ENCODE peak calls at places on chromosomes 7 and 10, in eight cellular contexts. One of them, this sample, is unnamed.

GRCh38 chr10:69344591-69345244 is 66.4 kb downstream of the HK1 start:
- DNase-seq in retinal pigment epithelial cell: no peak
- DNase-seq in heart right ventricle: no peak
- DNase-seq in dorsolateral prefrontal cortex: no peak
- DNase-seq in tibial artery: no peak
- DNase-seq in B cell: peak; percentile 59
- DNase-seq in foreskin keratinocyte: no peak
- DNase-seq in coronary artery: no peak
- DNase-seq in this sample: no peak

GRCh38 chr7:110637252-110637651 is 453.7 kb upstream of the LRRN3 start:
- DNase-seq in retinal pigment epithelial cell: no peak
- DNase-seq in heart right ventricle: no peak
- DNase-seq in dorsolateral prefrontal cortex: no peak
- DNase-seq in tibial artery: no peak
- DNase-seq in B cell: no peak
- DNase-seq in foreskin keratinocyte: no peak
- DNase-seq in coronary artery: no peak
- DNase-seq in this sample: no peak

GRCh38 chr7:42292991-42293521 is 56.0 kb upstream of the GLI3 start:
- DNase-seq in retinal pigment epithelial cell: no peak
- DNase-seq in heart right ventricle: no peak
- DNase-seq in dorsolateral prefrontal cortex: no peak
- DNase-seq in tibial artery: no peak
- DNase-seq in B cell: no peak
- DNase-seq in foreskin keratinocyte: peak; percentile 58
- DNase-seq in coronary artery: no peak
- DNase-seq in this sample: no peak

GRCh38 chr7:123871998-123872867 is 27.3 kb downstream of the HYAL4 start:
- DNase-seq in retinal pigment epithelial cell: peak; percentile 27
- DNase-seq in heart right ventricle: peak; percentile 14
- DNase-seq in dorsolateral prefrontal cortex: peak; percentile 51
- DNase-seq in tibial artery: no peak
- DNase-seq in B cell: peak; percentile 41
- DNase-seq in foreskin keratinocyte: no peak
- DNase-seq in coronary artery: no peak
- DNase-seq in this sample: no peak

GRCh38 chr7:69953319-69954067 is 355.2 kb downstream of the AUTS2 start:
- DNase-seq in retinal pigment epithelial cell: peak; percentile 58
- DNase-seq in heart right ventricle: no peak
- DNase-seq in dorsolateral prefrontal cortex: no peak
- DNase-seq in tibial artery: no peak
- DNase-seq in B cell: peak; percentile 49
- DNase-seq in foreskin keratinocyte: no peak
- DNase-seq in coronary artery: no peak
- DNase-seq in this sample: no peak

GRCh38 chr7:152025077-152025936 is at the start of gene GALNT11:
- DNase-seq in retinal pigment epithelial cell: peak; percentile 33
- DNase-seq in heart right ventricle: peak; percentile 89
- DNase-seq in dorsolateral prefrontal cortex: peak; percentile 91
- DNase-seq in tibial artery: peak; percentile 78
- DNase-seq in B cell: peak; percentile 80
- DNase-seq in foreskin keratinocyte: peak; percentile 37
- DNase-seq in coronary artery: peak; percentile 88
- DNase-seq in this sample: peak; percentile 95

GRCh38 chr10:70590663-70591416 is 11.7 kb downstream of the PRF1 start:
- DNase-seq in retinal pigment epithelial cell: no peak
- DNase-seq in heart right ventricle: no peak
- DNase-seq in dorsolateral prefrontal cortex: peak; percentile 24
- DNase-seq in tibial artery: no peak
- DNase-seq in B cell: no peak
- DNase-seq in foreskin keratinocyte: no peak
- DNase-seq in coronary artery: no peak
- DNase-seq in this sample: no peak

GRCh38 chr10:98664329-98665042 is 217.8 kb upstream of the HPS1 start:
- DNase-seq in retinal pigment epithelial cell: no peak
- DNase-seq in heart right ventricle: no peak
- DNase-seq in dorsolateral prefrontal cortex: no peak
- DNase-seq in tibial artery: no peak
- DNase-seq in B cell: no peak
- DNase-seq in foreskin keratinocyte: no peak
- DNase-seq in coronary artery: no peak
- DNase-seq in this sample: peak; percentile 16

GRCh38 chr7:7698930-7699329 is 19.5 kb downstream of the RPA3 start:
- DNase-seq in retinal pigment epithelial cell: no peak
- DNase-seq in heart right ventricle: no peak
- DNase-seq in dorsolateral prefrontal cortex: no peak
- DNase-seq in tibial artery: no peak
- DNase-seq in B cell: no peak
- DNase-seq in foreskin keratinocyte: no peak
- DNase-seq in coronary artery: no peak
- DNase-seq in this sample: no peak

GRCh38 chr7:83947260-83947659 is 247.3 kb downstream of the SEMA3A start:
- DNase-seq in retinal pigment epithelial cell: no peak
- DNase-seq in heart right ventricle: no peak
- DNase-seq in dorsolateral prefrontal cortex: peak; percentile 47
- DNase-seq in tibial artery: no peak
- DNase-seq in B cell: no peak
- DNase-seq in foreskin keratinocyte: no peak
- DNase-seq in coronary artery: no peak
- DNase-seq in this sample: no peak

GRCh38 chr10:17430647-17431355 is 23.6 kb downstream of the ST8SIA6 start:
- DNase-seq in retinal pigment epithelial cell: peak; percentile 66
- DNase-seq in heart right ventricle: peak; percentile 67
- DNase-seq in dorsolateral prefrontal cortex: peak; percentile 68
- DNase-seq in tibial artery: peak; percentile 73
- DNase-seq in B cell: peak; percentile 51
- DNase-seq in foreskin keratinocyte: peak; percentile 16
- DNase-seq in coronary artery: peak; percentile 79
- DNase-seq in this sample: peak; percentile 52

GRCh38 chr7:96669812-96670211 is 39.8 kb downstream of the SEM1 start:
- DNase-seq in retinal pigment epithelial cell: no peak
- DNase-seq in heart right ventricle: no peak
- DNase-seq in dorsolateral prefrontal cortex: no peak
- DNase-seq in tibial artery: no peak
- DNase-seq in B cell: no peak
- DNase-seq in foreskin keratinocyte: no peak
- DNase-seq in coronary artery: no peak
- DNase-seq in this sample: no peak

GRCh38 chr7:19405546-19405945 is 260.3 kb upstream of the FERD3L start:
- DNase-seq in retinal pigment epithelial cell: no peak
- DNase-seq in heart right ventricle: no peak
- DNase-seq in dorsolateral prefrontal cortex: no peak
- DNase-seq in tibial artery: no peak
- DNase-seq in B cell: no peak
- DNase-seq in foreskin keratinocyte: peak; percentile 42
- DNase-seq in coronary artery: no peak
- DNase-seq in this sample: no peak

GRCh38 chr7:158953912-158954311 is 97.6 kb downstream of the DYNC2I1 start:
- DNase-seq in retinal pigment epithelial cell: no peak
- DNase-seq in heart right ventricle: no peak
- DNase-seq in dorsolateral prefrontal cortex: no peak
- DNase-seq in tibial artery: no peak
- DNase-seq in B cell: no peak
- DNase-seq in foreskin keratinocyte: no peak
- DNase-seq in coronary artery: no peak
- DNase-seq in this sample: no peak

GRCh38 chr10:99694171-99694570 is 34.9 kb downstream of the ENTPD7 start:
- DNase-seq in retinal pigment epithelial cell: no peak
- DNase-seq in heart right ventricle: no peak
- DNase-seq in dorsolateral prefrontal cortex: no peak
- DNase-seq in tibial artery: no peak
- DNase-seq in B cell: no peak
- DNase-seq in foreskin keratinocyte: no peak
- DNase-seq in coronary artery: no peak
- DNase-seq in this sample: no peak

GRCh38 chr10:71881956-71882355 is 30.9 kb upstream of the PSAP start:
- DNase-seq in retinal pigment epithelial cell: no peak
- DNase-seq in heart right ventricle: no peak
- DNase-seq in dorsolateral prefrontal cortex: no peak
- DNase-seq in tibial artery: no peak
- DNase-seq in B cell: no peak
- DNase-seq in foreskin keratinocyte: no peak
- DNase-seq in coronary artery: no peak
- DNase-seq in this sample: no peak

GRCh38 chr10:130167193-130167592 is 31.0 kb downstream of the GLRX3 start:
- DNase-seq in retinal pigment epithelial cell: no peak
- DNase-seq in heart right ventricle: no peak
- DNase-seq in dorsolateral prefrontal cortex: no peak
- DNase-seq in tibial artery: no peak
- DNase-seq in B cell: no peak
- DNase-seq in foreskin keratinocyte: no peak
- DNase-seq in coronary artery: no peak
- DNase-seq in this sample: no peak

GRCh38 chr10:11231285-11231684 is 213.6 kb downstream of the CELF2 start:
- DNase-seq in retinal pigment epithelial cell: no peak
- DNase-seq in heart right ventricle: no peak
- DNase-seq in dorsolateral prefrontal cortex: no peak
- DNase-seq in tibial artery: no peak
- DNase-seq in B cell: no peak
- DNase-seq in foreskin keratinocyte: no peak
- DNase-seq in coronary artery: no peak
- DNase-seq in this sample: no peak

GRCh38 chr7:29748286-29749099 is 57.8 kb upstream of the WIPF3 start:
- DNase-seq in retinal pigment epithelial cell: peak; percentile 8
- DNase-seq in heart right ventricle: no peak
- DNase-seq in dorsolateral prefrontal cortex: no peak
- DNase-seq in tibial artery: no peak
- DNase-seq in B cell: no peak
- DNase-seq in foreskin keratinocyte: no peak
- DNase-seq in coronary artery: no peak
- DNase-seq in this sample: no peak

GRCh38 chr7:151312831-151313809 is 28.5 kb upstream of the NUB1 start:
- DNase-seq in retinal pigment epithelial cell: no peak
- DNase-seq in heart right ventricle: no peak
- DNase-seq in dorsolateral prefrontal cortex: no peak
- DNase-seq in tibial artery: no peak
- DNase-seq in B cell: no peak
- DNase-seq in foreskin keratinocyte: no peak
- DNase-seq in coronary artery: peak; percentile 38
- DNase-seq in this sample: no peak

GRCh38 chr7:109890622-109891021 is 1200.3 kb upstream of the LRRN3 start:
- DNase-seq in retinal pigment epithelial cell: no peak
- DNase-seq in heart right ventricle: no peak
- DNase-seq in dorsolateral prefrontal cortex: no peak
- DNase-seq in tibial artery: no peak
- DNase-seq in B cell: no peak
- DNase-seq in foreskin keratinocyte: no peak
- DNase-seq in coronary artery: no peak
- DNase-seq in this sample: no peak

DNA sequence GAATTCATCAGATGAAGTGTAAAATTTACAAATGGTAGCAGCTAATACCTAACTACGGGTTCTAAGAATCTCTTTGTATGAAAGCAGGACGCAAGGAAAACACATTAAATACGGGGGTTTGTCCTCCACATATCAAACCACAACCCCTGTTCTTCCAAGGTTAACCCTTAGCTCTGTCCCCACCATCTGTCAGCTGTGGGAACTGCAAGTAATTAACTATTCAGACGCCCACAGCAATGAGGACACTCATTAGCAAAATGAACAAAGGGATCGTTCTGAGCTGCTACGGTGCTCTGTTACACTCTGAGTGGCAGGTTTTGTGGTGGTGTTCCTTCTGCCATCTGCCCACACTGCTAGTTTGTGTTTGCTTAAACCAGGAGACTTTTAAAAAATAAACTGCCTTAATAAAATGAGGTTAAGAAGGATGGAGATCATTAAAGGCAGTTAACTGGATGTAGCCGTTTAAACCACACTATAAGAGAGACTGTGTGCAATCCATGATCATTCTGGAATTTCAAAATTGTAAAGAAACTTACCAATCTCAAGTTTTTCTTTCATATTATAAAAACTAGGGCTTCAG is 51.4 kb downstream of the C10orf67 start:
- DNase-seq in retinal pigment epithelial cell: peak; percentile 9
- DNase-seq in heart right ventricle: no peak
- DNase-seq in dorsolateral prefrontal cortex: no peak
- DNase-seq in tibial artery: no peak
- DNase-seq in B cell: no peak
- DNase-seq in foreskin keratinocyte: no peak
- DNase-seq in coronary artery: no peak
- DNase-seq in this sample: no peak
- TF ChIP-seq CTCF in retinal pigment epithelial cell: peak; percentile 72
- TF ChIP-seq CTCF in heart right ventricle: no peak
- TF ChIP-seq CTCF in dorsolateral prefrontal cortex: peak; percentile 52
- TF ChIP-seq CTCF in tibial artery: no peak
- TF ChIP-seq CTCF in B cell: peak; percentile 60
- TF ChIP-seq CTCF in foreskin keratinocyte: peak; percentile 73
- TF ChIP-seq CTCF in coronary artery: no peak
- TF ChIP-seq CTCF in this sample: no peak

GRCh38 chr7:178444-178843 is 13.9 kb upstream of the FAM20C start:
- DNase-seq in retinal pigment epithelial cell: no peak
- DNase-seq in heart right ventricle: no peak
- DNase-seq in dorsolateral prefrontal cortex: no peak
- DNase-seq in tibial artery: no peak
- DNase-seq in B cell: no peak
- DNase-seq in foreskin keratinocyte: no peak
- DNase-seq in coronary artery: no peak
- DNase-seq in this sample: no peak
- TF ChIP-seq CTCF in retinal pigment epithelial cell: no peak
- TF ChIP-seq CTCF in heart right ventricle: no peak
- TF ChIP-seq CTCF in dorsolateral prefrontal cortex: no peak
- TF ChIP-seq CTCF in tibial artery: no peak
- TF ChIP-seq CTCF in B cell: no peak
- TF ChIP-seq CTCF in foreskin keratinocyte: no peak
- TF ChIP-seq CTCF in coronary artery: no peak
- TF ChIP-seq CTCF in this sample: no peak

DNA sequence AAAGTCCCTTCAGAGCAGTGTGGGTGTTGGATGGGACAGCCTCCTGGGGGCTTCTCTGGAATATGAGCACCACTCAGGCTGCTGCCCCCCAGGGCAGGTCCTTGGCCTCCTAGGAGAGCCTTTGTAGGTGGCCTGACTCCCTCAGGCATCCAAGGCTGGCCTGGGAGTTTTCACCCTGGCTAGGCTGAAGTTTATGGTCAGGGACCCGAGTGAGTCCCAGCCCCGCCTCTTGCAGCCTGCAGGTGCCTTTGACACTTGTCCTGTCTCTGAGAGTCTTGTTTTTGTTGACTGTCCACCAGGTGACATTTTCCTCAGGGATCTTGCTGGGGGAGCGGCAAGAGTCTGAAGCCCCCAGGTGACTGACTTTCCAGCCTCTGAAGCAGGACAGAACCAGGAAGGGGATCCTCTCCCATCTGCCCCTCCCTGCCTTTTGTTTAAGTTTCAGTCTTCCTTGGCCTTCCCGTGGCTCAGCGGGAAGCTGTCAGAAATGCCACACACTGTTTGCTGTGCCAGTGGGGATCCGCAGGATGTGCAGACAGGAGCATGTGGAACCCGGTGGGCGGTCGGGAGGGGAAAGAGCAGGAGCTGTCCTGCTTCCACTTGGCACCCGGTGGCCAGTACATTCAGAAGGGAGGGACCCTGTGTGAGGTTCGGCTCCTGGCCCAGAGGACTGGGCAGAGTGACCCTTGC is 59.5 kb downstream of the LRRC18 start:
- DNase-seq in retinal pigment epithelial cell: no peak
- DNase-seq in heart right ventricle: no peak
- DNase-seq in dorsolateral prefrontal cortex: no peak
- DNase-seq in tibial artery: no peak
- DNase-seq in B cell: no peak
- DNase-seq in foreskin keratinocyte: no peak
- DNase-seq in coronary artery: no peak
- DNase-seq in this sample: no peak
- TF ChIP-seq CTCF in retinal pigment epithelial cell: no peak
- TF ChIP-seq CTCF in heart right ventricle: no peak
- TF ChIP-seq CTCF in dorsolateral prefrontal cortex: no peak
- TF ChIP-seq CTCF in tibial artery: no peak
- TF ChIP-seq CTCF in B cell: no peak
- TF ChIP-seq CTCF in foreskin keratinocyte: no peak
- TF ChIP-seq CTCF in coronary artery: no peak
- TF ChIP-seq CTCF in this sample: no peak

GRCh38 chr7:80916770-80917681 is 1.8 kb downstream of the SEMA3C start:
- DNase-seq in retinal pigment epithelial cell: no peak
- DNase-seq in heart right ventricle: no peak
- DNase-seq in dorsolateral prefrontal cortex: no peak
- DNase-seq in tibial artery: no peak
- DNase-seq in B cell: no peak
- DNase-seq in foreskin keratinocyte: peak; percentile 74
- DNase-seq in coronary artery: no peak
- DNase-seq in this sample: no peak
- TF ChIP-seq CTCF in retinal pigment epithelial cell: peak; percentile 60
- TF ChIP-seq CTCF in heart right ventricle: peak; percentile 43
- TF ChIP-seq CTCF in dorsolateral prefrontal cortex: peak; percentile 49
- TF ChIP-seq CTCF in tibial artery: no peak
- TF ChIP-seq CTCF in B cell: no peak
- TF ChIP-seq CTCF in foreskin keratinocyte: peak; percentile 65
- TF ChIP-seq CTCF in coronary artery: no peak
- TF ChIP-seq CTCF in this sample: no peak